ENCODE peak calls at places on chromosomes 3 and 15, in eight cellular contexts. D is A549, R is HepG2, J is sigmoid colon, F is transverse colon, Y is stomach, P is K562, I is tibial nerve. W is an unnamed sample.
A peak's percentile ranks its signal among the peaks of the same experiment; 100 is the strongest.

GRCh38 chr3:157204431-157204830 is 44.5 kb upstream of the CCNL1 start:
- DNase-seq in I (no peak), J (no peak), R (no peak), F (no peak), D (no peak), P (no peak), Y (no peak), W (no peak)

GRCh38 chr3:139558351-139559170 is 19.0 kb upstream of the RBP1 start:
- DNase-seq in D (no peak), J (no peak), R (no peak), I (no peak), Y (no peak), P (no peak), F (no peak), W (no peak)

GRCh38 chr15:40439461-40440299 is 1.1 kb upstream of the BAHD1 start:
- DNase-seq in R (peak; percentile 34), Y (peak; percentile 47), P (peak; percentile 75), J (no peak), D (no peak), F (peak; percentile 68), I (no peak), W (peak; percentile 82)

GRCh38 chr3:196782496-196782895 is 42.8 kb downstream of the PAK2 start:
- DNase-seq in F (no peak), Y (no peak), I (no peak), P (no peak), R (no peak), J (no peak), D (no peak), W (no peak)

GRCh38 chr3:130688677-130689076 is 58.0 kb downstream of the PIK3R4 start:
- DNase-seq in J (no peak), D (no peak), Y (no peak), F (no peak), P (no peak), I (no peak), R (no peak), W (no peak)

GRCh38 chr3:4984511-4984864 is 5.3 kb downstream of the BHLHE40 start:
- DNase-seq in Y (no peak), P (no peak), J (no peak), I (no peak), F (no peak), R (no peak), D (no peak), W (no peak)

GRCh38 chr15:41936649-41937567 is 35.4 kb downstream of the EHD4 start:
- DNase-seq in P (no peak), R (no peak), F (peak; percentile 46), I (no peak), D (no peak), J (no peak), Y (peak; percentile 48), W (no peak)

GRCh38 chr3:159929181-159929893 is 59.3 kb upstream of the IL12A start:
- DNase-seq in P (no peak), J (no peak), Y (no peak), F (peak; percentile 15), R (peak; percentile 80), I (no peak), D (peak; percentile 44), W (no peak)

GRCh38 chr3:48950051-48950450 is 31.4 kb downstream of the ARIH2 start:
- DNase-seq in P (no peak), I (no peak), Y (no peak), F (no peak), D (no peak), J (no peak), R (no peak), W (no peak)

GRCh38 chr3:48949376-48949717 is 30.7 kb downstream of the ARIH2 start:
- DNase-seq in I (no peak), Y (no peak), J (no peak), D (no peak), R (no peak), F (no peak), P (no peak), W (no peak)

GRCh38 chr3:48957006-48957705 is 32.9 kb upstream of the P4HTM start:
- DNase-seq in I (no peak), R (no peak), J (no peak), Y (no peak), F (no peak), D (no peak), P (no peak), W (no peak)

DNA sequence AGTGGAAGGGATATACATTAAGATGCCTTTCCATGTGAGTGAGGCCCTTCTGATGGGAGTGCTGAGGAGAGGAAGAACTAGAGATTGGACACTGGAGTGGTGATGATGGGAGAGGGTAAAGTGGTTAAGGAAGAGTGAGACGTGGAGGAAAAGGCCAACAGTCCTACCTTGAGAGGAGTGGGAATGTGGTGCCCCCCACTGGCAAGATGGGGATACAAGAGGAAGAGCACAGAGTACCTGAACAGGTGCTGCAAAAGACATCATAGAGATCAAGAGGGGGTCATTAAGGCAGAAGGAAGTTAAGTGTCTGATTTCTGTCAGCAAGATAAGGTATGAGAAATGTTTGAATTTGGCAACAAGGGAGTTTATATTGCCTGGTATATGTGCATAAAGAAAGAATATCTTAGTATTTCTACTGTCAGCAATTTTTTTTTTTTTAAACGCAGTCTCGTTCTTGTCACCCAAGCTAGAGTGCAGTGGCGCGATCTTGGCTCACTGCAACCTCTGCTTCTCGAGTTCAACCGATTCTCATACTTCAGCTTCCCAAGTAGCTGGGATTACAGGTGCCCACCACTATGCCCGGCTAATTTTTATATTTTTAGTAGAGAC is 34.0 kb downstream of the ARIH2 start:
- DNase-seq in P (no peak), F (peak; percentile 70), J (no peak), D (no peak), I (no peak), Y (peak; percentile 60), R (peak; percentile 45), W (no peak)
- TF ChIP-seq EP300 in P (no peak), F (no peak), J (no peak), D (no peak), I (no peak), Y (no peak), R (no peak), W (no peak)

GRCh38 chr3:141877911-141878310 is 1.5 kb downstream of the ATP1B3 start:
- DNase-seq in P (no peak), D (peak; percentile 29), Y (no peak), I (no peak), F (no peak), J (no peak), R (no peak), W (no peak)

GRCh38 chr3:141876381-141876890 is at the start of gene ATP1B3:
- DNase-seq in D (peak; percentile 71), I (peak; percentile 57), Y (peak; percentile 89), F (peak; percentile 93), J (peak; percentile 94), R (peak; percentile 60), P (peak; percentile 90), W (peak; percentile 83)

GRCh38 chr3:141876891-141877561 is 583 bp downstream of the ATP1B3 start:
- DNase-seq in P (peak; percentile 59), R (peak; percentile 33), Y (peak; percentile 61), F (peak; percentile 65), I (peak; percentile 54), D (no peak), J (peak; percentile 83), W (peak; percentile 67)

GRCh38 chr3:141875374-141875892 is 1.0 kb upstream of the ATP1B3 start:
- DNase-seq in Y (peak; percentile 86), R (peak; percentile 67), D (peak; percentile 86), P (peak; percentile 82), I (peak; percentile 84), F (peak; percentile 90), J (peak; percentile 94), W (peak; percentile 86)

GRCh38 chr3:141875893-141876380 is 506 bp upstream of the ATP1B3 start:
- DNase-seq in D (peak; percentile 27), P (no peak), I (peak; percentile 64), F (peak; percentile 73), R (no peak), J (peak; percentile 93), Y (peak; percentile 56), W (peak; percentile 69)
- TF ChIP-seq POLR2A in D (no peak), P (peak; percentile 67), I (no peak), F (peak; percentile 40), R (no peak), J (peak; percentile 65), Y (no peak), W (no peak)

GRCh38 chr3:188199386-188199785 is 45.4 kb downstream of the LPP start:
- DNase-seq in F (no peak), Y (no peak), R (no peak), P (no peak), I (no peak), J (no peak), D (no peak), W (no peak)

GRCh38 chr3:188198001-188198400 is 44.0 kb downstream of the LPP start:
- DNase-seq in D (no peak), J (no peak), F (no peak), Y (no peak), R (no peak), P (no peak), I (no peak), W (no peak)

GRCh38 chr3:188198760-188199327 is 44.9 kb downstream of the LPP start:
- DNase-seq in Y (no peak), R (no peak), I (no peak), J (peak; percentile 91), F (no peak), P (no peak), D (no peak), W (no peak)

GRCh38 chr3:188196232-188196990 is 42.5 kb downstream of the LPP start:
- DNase-seq in J (no peak), Y (no peak), P (no peak), R (no peak), D (no peak), I (no peak), F (no peak), W (no peak)

DNA sequence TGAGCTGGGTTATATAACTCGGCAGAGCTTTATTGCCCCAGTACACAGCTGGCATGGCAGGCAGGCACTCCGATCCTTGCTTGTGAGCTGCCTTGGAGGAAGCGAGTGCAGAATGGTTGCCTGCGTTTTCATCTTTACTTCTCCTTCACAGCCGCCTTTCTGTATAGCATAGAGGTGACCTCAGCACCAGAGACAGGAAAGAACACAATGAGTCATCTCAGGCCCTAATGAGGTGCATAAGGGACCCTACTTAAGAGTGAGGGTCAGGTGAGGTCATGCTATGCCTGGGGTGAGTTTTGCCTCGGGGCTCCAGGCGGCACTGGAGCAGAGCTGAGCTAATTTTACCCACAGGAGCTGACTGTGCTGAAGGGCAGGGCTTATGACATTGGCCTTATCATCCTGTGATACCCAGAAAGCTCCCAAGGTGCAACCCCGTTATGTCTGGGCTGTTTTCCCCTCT is 43.5 kb downstream of the LPP start:
- DNase-seq in P (no peak), D (no peak), F (no peak), Y (no peak), J (no peak), I (no peak), R (no peak), W (no peak)
- H3K27ac ChIP-seq in P (no peak overlapping the region), D (peak overlapping the region; percentile 36), F (peak overlapping the region; percentile 76), Y (peak overlapping the region; percentile 50), J (peak overlapping the region; percentile 51), I (no peak overlapping the region), R (no peak overlapping the region), W (no peak overlapping the region)

GRCh38 chr3:284316-284715 is 87.8 kb downstream of the CHL1 start:
- DNase-seq in F (no peak), Y (no peak), J (no peak), I (no peak), R (no peak), D (no peak), P (no peak), W (no peak)

GRCh38 chr3:278300-279064 is 81.9 kb downstream of the CHL1 start:
- DNase-seq in F (peak; percentile 8), P (no peak), D (no peak), I (no peak), J (no peak), R (no peak), Y (no peak), W (no peak)

GRCh38 chr3:280691-281090 is 84.1 kb downstream of the CHL1 start:
- DNase-seq in Y (no peak), F (no peak), I (no peak), J (no peak), R (no peak), D (no peak), P (no peak), W (no peak)

GRCh38 chr3:277873-278272 is 81.3 kb downstream of the CHL1 start:
- DNase-seq in I (no peak), Y (no peak), D (no peak), F (no peak), P (no peak), R (no peak), J (no peak), W (no peak)

DNA sequence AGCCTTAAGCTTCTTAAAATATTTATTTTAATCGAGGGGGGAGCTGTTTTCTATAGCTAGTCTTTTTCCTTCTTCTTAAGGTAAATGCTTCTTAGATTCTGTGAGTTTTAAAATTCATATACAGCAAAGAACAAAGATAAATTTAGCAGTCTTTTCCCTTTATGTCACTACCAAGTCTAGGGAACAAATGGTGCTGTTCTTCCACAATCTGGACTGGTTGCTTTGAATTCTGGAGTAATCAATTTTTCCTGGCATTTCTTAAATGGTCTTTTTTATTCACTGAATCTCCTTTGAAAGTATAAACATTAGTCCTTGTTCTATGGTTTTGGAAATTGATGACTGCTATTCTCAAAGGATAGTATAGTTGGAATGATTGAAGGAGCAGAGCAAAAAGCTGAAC is 82.8 kb downstream of the CHL1 start:
- DNase-seq in F (no peak), Y (no peak), J (no peak), P (no peak), R (no peak), D (no peak), I (no peak), W (no peak)
- TF ChIP-seq EP300 in F (no peak), Y (no peak), J (no peak), P (no peak), R (no peak), D (no peak), I (no peak), W (no peak)

W was measured in ovary.